ENCODE peak calls at places on chromosome 7, in ten cellular contexts. N is spleen, Y is thoracic aorta, B is upper lobe of right lung, V is esophagus squamous epithelium, K is neural progenitor cell, C is lung, L is DND-41, M is tibial artery, E is AG04450. U is an unnamed sample. For H3K27me3, the result is how much of the 10 kb centered on the place peaks cover.

GRCh38 chr7:11557627-11558026 is 274.4 kb downstream of the THSD7A start:
- DNase-seq in B (no peak), E (no peak), Y (no peak), L (no peak), V (no peak), N (no peak), M (no peak), K (peak), C (no peak), U (no peak)

GRCh38 chr7:132655071-132655761 is 78.9 kb upstream of the PLXNA4 start:
- DNase-seq in V (no peak), K (peak), E (no peak), L (peak), C (peak), N (peak), M (peak), B (no peak), Y (no peak), U (peak)

GRCh38 chr7:33868151-33868550 is 37.2 kb upstream of the BMPER start:
- DNase-seq in L (no peak), K (no peak), M (no peak), N (no peak), B (no peak), Y (no peak), C (no peak), E (no peak), V (no peak), U (no peak)

GRCh38 chr7:16169537-16169936 is 251.8 kb downstream of the CRPPA start:
- DNase-seq in K (no peak), E (no peak), C (no peak), M (no peak), N (no peak), Y (no peak), V (no peak), L (no peak), B (no peak), U (no peak)

GRCh38 chr7:22039696-22040095 is 94.0 kb upstream of the CDCA7L start:
- DNase-seq in L (no peak), B (no peak), M (no peak), E (no peak), N (no peak), K (no peak), Y (no peak), C (no peak), V (no peak), U (no peak)

GRCh38 chr7:87000344-87000743 is 59.1 kb downstream of the ELAPOR2 start:
- DNase-seq in M (no peak), Y (no peak), L (no peak), N (no peak), E (no peak), V (no peak), K (no peak), B (no peak), C (no peak), U (no peak)

GRCh38 chr7:30734497-30734896 is 17.4 kb upstream of the INMT start:
- DNase-seq in N (peak), B (peak), M (no peak), K (no peak), Y (no peak), E (no peak), L (no peak), V (no peak), C (no peak), U (no peak)

GRCh38 chr7:128697301-128697905 is 25.3 kb downstream of the GARIN1A start:
- DNase-seq in C (peak), V (peak), E (peak), Y (no peak), N (peak), K (peak), B (no peak), M (no peak), L (no peak), U (no peak)

GRCh38 chr7:28551311-28551710 is 139.0 kb downstream of the CREB5 start:
- DNase-seq in N (no peak), L (no peak), V (no peak), B (no peak), M (no peak), E (no peak), Y (no peak), C (no peak), K (no peak), U (no peak)

GRCh38 chr7:146115665-146116451 is 743 bp upstream of the CNTNAP2 start:
- DNase-seq in L (peak), C (peak), M (no peak), E (no peak), B (peak), V (no peak), Y (no peak), K (peak), N (peak), U (no peak)

GRCh38 chr7:114784177-114784576 is 137.7 kb upstream of the MDFIC start:
- DNase-seq in Y (no peak), N (no peak), M (no peak), K (no peak), E (no peak), V (no peak), B (no peak), L (no peak), C (no peak), U (no peak)

GRCh38 chr7:29612596-29612995 is 49.0 kb downstream of the PRR15 start:
- DNase-seq in K (no peak), N (no peak), C (no peak), L (no peak), B (no peak), V (no peak), M (no peak), Y (no peak), E (no peak), U (no peak)

GRCh38 chr7:82534687-82535086 is 91.1 kb upstream of the CACNA2D1 start:
- DNase-seq in B (no peak), K (no peak), L (no peak), E (no peak), C (no peak), N (no peak), V (no peak), Y (no peak), M (no peak), U (no peak)

GRCh38 chr7:82053453-82054032 is 283.7 kb upstream of the HGF start:
- DNase-seq in Y (no peak), K (no peak), C (no peak), V (no peak), B (no peak), L (no peak), E (no peak), N (no peak), M (no peak), U (no peak)

GRCh38 chr7:82388138-82388537 is 55.4 kb downstream of the CACNA2D1 start:
- DNase-seq in E (no peak), L (no peak), B (no peak), Y (no peak), M (no peak), V (no peak), N (no peak), K (no peak), C (no peak), U (no peak)

GRCh38 chr7:71325151-71325550 is 193.2 kb downstream of the GALNT17 start:
- DNase-seq in L (no peak), E (no peak), B (no peak), K (peak), C (no peak), M (no peak), N (no peak), V (no peak), Y (no peak), U (no peak)

GRCh38 chr7:81264116-81264515 is 345.3 kb upstream of the SEMA3C start:
- DNase-seq in M (no peak), B (no peak), K (no peak), E (no peak), V (no peak), C (no peak), L (no peak), N (no peak), Y (no peak), U (no peak)

GRCh38 chr7:86908948-86909347 is 150.5 kb downstream of the ELAPOR2 start:
- DNase-seq in M (no peak), N (no peak), B (no peak), L (peak), E (no peak), Y (no peak), C (no peak), K (peak), V (no peak), U (no peak)

GRCh38 chr7:137325927-137326326 is 17.6 kb downstream of the PTN start:
- DNase-seq in K (no peak), L (no peak), M (no peak), V (no peak), N (no peak), B (no peak), Y (no peak), C (no peak), E (no peak), U (no peak)

GRCh38 chr7:39810204-39810642 is 139.8 kb upstream of the CDK13 start:
- DNase-seq in V (no peak), C (no peak), B (no peak), K (no peak), M (no peak), Y (no peak), E (no peak), N (no peak), L (no peak), U (no peak)
- TF ChIP-seq CTCF in V (no peak), C (no peak), B (no peak), K (no peak), M (no peak), Y (no peak), E (no peak), N (no peak), L (no peak), U (no peak)

GRCh38 chr7:292826-293225 is 2.9 kb downstream of the FOXL3 start:
- DNase-seq in Y (no peak), V (no peak), L (no peak), C (no peak), M (peak), K (no peak), E (no peak), N (peak), B (peak), U (no peak)
- H3K27me3 ChIP-seq in Y (under half), V (half or more), L (under half), C (under half), M (half or more), K (under half), E (half or more), N (half or more), B (half or more), U (under half)

GRCh38 chr7:3844545-3845151 is 543.6 kb downstream of the SDK1 start:
- DNase-seq in B (no peak), M (no peak), K (no peak), L (no peak), N (no peak), E (no peak), V (no peak), Y (no peak), C (no peak), U (no peak)

DNA sequence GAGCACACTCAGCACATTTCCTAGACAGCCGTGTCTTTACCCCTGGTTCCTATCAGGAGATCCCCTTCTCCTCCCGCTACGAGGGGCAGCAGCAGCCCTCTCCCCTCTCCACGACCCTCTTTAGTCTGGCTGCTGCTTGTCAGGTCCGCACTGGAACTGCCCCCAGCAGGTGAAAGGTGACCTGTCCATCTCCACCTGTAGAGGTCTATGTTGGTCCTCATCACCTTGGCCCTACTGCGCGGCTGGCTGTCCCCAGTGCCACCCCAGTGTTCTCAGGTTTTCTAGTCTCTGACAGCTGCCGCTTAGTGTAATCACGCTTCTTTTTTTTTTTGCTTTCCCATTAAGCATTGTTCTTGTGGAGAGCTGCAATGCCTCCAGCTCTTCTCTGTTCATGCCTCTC is 545.7 kb downstream of the SDK1 start:
- DNase-seq in C (no peak), M (no peak), L (no peak), N (no peak), V (no peak), K (no peak), Y (no peak), E (no peak), B (no peak), U (no peak)
- TF ChIP-seq CTCF in C (no peak), M (no peak), L (no peak), N (no peak), V (no peak), K (no peak), Y (no peak), E (no peak), B (no peak), U (no peak)

GRCh38 chr7:116239434-116239833 is 29.1 kb downstream of the TES start:
- DNase-seq in M (no peak), V (no peak), C (no peak), Y (no peak), K (no peak), L (no peak), B (no peak), E (no peak), N (no peak), U (no peak)
- H3K27me3 ChIP-seq in M (under half), V (under half), C (under half), Y (under half), K (under half), L (under half), B (under half), E (under half), N (under half), U (under half)

GRCh38 chr7:100053201-100053600 is 3.6 kb downstream of the ZSCAN21 start:
- DNase-seq in N (no peak), L (peak), E (peak), M (no peak), V (no peak), B (no peak), C (peak), K (peak), Y (no peak), U (no peak)
- TF ChIP-seq CTCF in N (no peak), L (peak), E (peak), M (no peak), V (peak), B (peak), C (peak), K (no peak), Y (no peak), U (no peak)

DNA sequence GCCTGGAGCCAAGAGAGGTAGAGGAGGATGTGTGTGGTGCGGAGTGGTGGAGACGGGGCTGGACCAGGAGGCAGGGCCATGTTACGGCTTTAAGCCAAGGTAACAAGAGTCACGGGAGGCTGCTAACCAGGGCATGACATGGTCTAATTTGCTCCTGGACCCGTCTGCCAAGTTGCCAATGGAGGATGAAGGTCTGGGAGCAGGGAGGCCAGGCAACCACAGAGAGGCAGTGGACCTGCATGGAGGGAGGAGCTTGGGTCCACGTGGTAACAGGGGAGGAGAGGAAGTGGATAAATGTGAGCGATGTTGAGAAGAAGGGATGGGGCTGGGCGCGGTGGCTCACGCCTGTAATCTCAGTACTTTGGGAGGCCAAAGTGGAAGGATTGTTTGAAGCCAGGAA is 31.0 kb downstream of the SRRM3 start:
- DNase-seq in V (no peak), B (no peak), Y (no peak), E (no peak), N (no peak), M (no peak), L (no peak), K (no peak), C (no peak), U (no peak)
- H3K27me3 ChIP-seq in V (half or more), B (half or more), Y (under half), E (under half), N (half or more), M (half or more), L (under half), K (under half), C (under half), U (under half)

DNA sequence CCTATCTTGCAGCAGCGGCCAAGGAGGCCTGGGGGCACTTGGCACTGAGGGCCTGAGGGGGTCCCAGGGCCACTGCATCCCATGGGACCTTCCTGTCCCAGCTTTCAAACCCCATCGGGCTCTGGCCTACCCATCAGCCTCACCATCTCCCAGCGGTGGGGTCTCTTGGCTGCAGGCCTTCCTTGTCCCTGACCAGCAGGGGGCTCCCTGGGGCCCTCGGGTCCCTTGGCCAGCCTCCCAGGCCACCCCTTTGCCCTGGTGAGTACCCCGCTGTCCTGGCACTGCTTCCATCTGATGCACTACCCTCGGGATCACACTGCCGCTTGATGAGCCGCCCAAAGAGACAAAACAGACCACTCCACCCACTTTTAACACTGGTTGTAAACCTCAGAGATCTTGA is 43.5 kb downstream of the YKT6 start:
- DNase-seq in C (no peak), B (no peak), E (no peak), M (no peak), L (peak), V (no peak), Y (no peak), N (no peak), K (peak), U (no peak)
- TF ChIP-seq CTCF in C (no peak), B (peak), E (peak), M (no peak), L (peak), V (no peak), Y (peak), N (no peak), K (peak), U (no peak)

GRCh38 chr7:13682626-13683025 is 306.8 kb downstream of the ETV1 start:
- DNase-seq in V (no peak), B (no peak), Y (no peak), N (no peak), C (no peak), M (no peak), L (no peak), E (no peak), K (no peak), U (no peak)

DNA sequence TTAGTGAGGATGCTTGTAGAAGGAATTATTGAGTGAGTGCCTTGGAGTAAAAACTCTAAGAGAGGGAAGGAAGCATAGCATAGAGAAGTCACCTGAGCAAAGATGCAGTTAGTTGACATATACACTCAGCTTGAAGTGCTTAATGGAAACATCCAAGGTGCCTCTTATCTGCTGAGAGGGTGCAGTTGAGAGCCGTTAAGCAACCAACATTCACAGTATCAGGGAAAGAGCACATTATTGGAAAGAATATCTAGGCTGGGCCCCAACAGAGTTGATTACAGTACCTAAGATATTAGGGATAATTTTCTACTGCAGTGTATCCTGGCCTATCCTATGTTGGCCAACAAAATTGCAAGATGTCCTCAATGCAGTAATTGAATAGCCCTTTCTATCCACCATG is 302.0 kb downstream of the ETV1 start:
- DNase-seq in B (no peak), L (no peak), M (no peak), E (no peak), K (no peak), Y (no peak), V (no peak), C (no peak), N (no peak), U (no peak)
- H3K27me3 ChIP-seq in B (under half), L (under half), M (under half), E (under half), K (under half), Y (under half), V (under half), C (under half), N (under half), U (under half)